ENCODE peak calls at places on chromosomes 2 and 18, in four cellular contexts. T is H9, W is neuronal stem cell, U is H1. Y is an unnamed sample.

GRCh38 chr18:50469380-50469781 is 90.5 kb upstream of the MAPK4 start:
- DNase-seq in W (no peak), U (no peak), T (no peak), Y (no peak)

GRCh38 chr2:204738721-204739120 is 193.4 kb downstream of the PARD3B start:
- DNase-seq in T (no peak), U (no peak), W (no peak), Y (peak; percentile 72)

GRCh38 chr2:25062461-25062860 is 20.6 kb downstream of the EFR3B start:
- DNase-seq in T (peak; percentile 37), W (no peak), U (no peak), Y (no peak)

GRCh38 chr18:67669993-67670671 is 153.6 kb upstream of the DSEL start:
- DNase-seq in W (no peak), U (no peak), T (no peak), Y (peak; percentile 98)

GRCh38 chr2:231332388-231332787 is 63.1 kb upstream of the B3GNT7 start:
- DNase-seq in U (no peak), T (no peak), W (no peak), Y (no peak)

GRCh38 chr2:32068-32467 is 14.2 kb downstream of the FAM110C start:
- DNase-seq in T (no peak), W (no peak), U (no peak), Y (no peak)

GRCh38 chr2:45458909-45459563 is 152.0 kb downstream of the SRBD1 start:
- DNase-seq in T (peak; percentile 35), W (no peak), U (no peak), Y (peak; percentile 64)

GRCh38 chr2:65465857-65466256 is 33.5 kb upstream of the SPRED2 start:
- DNase-seq in W (no peak), T (no peak), U (no peak), Y (no peak)

GRCh38 chr2:133012847-133013734 is 343.1 kb upstream of the LYPD1 start:
- DNase-seq in W (no peak), T (no peak), U (no peak), Y (no peak)

GRCh38 chr2:106147159-106147558 is 46.9 kb downstream of the UXS1 start:
- DNase-seq in W (no peak), T (no peak), U (no peak), Y (peak; percentile 71)

GRCh38 chr2:194253528-194254259 is 1403.3 kb upstream of the SLC39A10 start:
- DNase-seq in W (no peak), T (no peak), U (no peak), Y (no peak)

DNA sequence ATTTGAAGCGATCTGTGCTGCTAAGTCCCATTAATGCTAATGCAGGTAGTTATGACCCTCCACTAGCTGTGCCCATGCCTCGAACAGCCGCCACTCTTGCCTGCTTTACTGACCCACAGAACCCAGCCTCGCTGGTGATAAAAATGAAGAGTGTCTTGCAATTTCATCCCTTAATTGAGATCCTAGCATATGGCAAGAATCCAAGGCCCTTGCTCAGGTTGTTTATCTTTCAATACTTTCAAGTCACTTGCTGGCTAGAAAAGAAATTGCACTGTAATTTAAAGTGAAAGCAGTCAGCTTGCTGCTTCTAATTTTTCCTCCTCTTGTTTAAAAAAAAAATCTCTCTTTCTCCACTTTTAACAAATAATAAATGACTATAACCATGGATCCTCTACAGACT is 73.6 kb downstream of the ZNF521 start:
- DNase-seq in U (no peak), T (no peak), W (no peak), Y (peak; percentile 13)
- H3K23ac ChIP-seq in U (no peak overlapping the region), T (no peak overlapping the region), W (no peak overlapping the region), Y (no peak overlapping the region)

DNA sequence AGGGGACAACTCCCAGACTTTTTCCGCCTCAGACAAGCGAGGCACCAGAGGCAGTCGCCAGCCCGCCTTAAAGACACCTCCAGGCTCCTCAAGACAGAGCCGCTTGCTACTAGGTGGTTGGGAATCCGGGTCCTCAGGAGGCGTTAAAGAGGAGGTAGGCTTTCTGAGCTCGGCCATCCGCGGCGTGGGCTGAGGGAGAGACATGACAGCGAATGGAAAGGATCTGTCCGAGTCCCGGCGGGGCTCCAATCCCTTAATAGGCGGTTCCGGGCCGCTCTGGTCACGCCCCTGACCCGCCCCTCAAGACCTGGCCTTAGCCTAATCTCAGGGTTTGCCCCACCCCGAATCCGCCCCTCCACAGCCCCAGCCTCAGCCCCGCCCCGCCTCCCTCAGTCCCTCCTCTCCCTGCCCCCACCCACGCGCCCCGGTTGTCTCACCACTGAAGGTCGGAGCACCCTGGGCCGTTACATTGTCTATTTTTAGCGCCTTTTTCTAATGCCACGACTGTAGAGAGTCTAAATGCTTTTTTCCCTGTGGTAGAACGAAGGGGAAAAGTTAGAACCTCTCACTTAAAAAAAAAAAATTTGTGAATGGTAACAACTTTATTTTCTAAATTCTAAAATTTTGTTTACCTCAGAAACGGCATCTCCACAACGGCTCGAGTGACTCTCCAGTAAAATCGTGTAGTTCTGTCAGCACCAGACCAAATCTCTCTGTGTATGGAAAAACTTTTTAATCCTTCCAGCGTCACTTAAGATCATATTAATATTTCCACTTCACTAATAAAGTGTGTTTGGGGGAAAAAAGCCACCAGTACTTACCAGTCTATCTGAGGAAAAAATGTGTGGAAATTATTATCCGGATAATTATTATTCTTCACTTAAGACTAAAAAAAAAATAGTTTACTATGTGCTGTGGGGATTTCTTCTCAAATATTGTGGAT is at the start of gene RAD51AP2:
- DNase-seq in W (peak; percentile 84), U (no peak), T (peak; percentile 94), Y (peak; percentile 66)
- H3K4me2 ChIP-seq in W (peak within 1 kb of the TSS; percentile 72), U (peak within 1 kb of the TSS; percentile 77), T (peak within 1 kb of the TSS; percentile 78), Y (peak within 1 kb of the TSS; percentile 90)

DNA sequence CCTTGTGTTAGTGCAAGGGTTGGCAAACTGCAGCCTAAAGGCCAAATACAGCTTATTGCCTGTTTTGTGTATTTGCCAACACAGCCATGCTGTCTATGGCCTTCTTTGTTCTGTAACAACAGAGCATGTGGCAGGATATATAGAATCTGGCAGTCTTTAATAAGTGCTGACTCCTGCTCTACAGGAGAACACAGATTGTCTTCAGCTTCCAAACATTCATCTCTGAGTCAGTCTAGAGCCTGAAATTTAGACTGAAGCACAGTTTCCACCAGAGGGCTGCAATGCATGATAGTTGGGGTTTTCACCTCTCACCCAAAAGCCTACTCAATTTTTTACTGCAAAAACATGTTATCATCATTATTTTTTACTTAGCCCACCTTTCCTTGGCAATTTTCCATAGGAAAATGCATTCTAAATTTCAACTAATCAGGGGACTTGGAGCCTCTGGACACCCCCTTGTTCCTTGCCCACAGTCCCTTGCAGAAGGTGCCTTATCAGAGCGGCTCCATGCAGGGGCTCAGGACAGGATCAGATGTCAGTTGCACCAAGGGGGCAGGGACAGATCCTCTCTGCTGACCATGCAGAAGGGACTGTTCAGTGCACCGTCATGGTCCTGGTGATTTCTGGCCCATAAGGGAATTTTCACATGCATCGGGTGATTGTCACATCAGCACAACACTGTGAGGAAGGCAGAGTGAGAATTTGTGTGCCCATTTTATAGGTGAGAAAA is 12.4 kb downstream of the IL37 start:
- DNase-seq in W (no peak), T (no peak), U (no peak), Y (no peak)
- H3K23ac ChIP-seq in W (no peak overlapping the region), T (no peak overlapping the region), U (no peak overlapping the region), Y (no peak overlapping the region)

DNA sequence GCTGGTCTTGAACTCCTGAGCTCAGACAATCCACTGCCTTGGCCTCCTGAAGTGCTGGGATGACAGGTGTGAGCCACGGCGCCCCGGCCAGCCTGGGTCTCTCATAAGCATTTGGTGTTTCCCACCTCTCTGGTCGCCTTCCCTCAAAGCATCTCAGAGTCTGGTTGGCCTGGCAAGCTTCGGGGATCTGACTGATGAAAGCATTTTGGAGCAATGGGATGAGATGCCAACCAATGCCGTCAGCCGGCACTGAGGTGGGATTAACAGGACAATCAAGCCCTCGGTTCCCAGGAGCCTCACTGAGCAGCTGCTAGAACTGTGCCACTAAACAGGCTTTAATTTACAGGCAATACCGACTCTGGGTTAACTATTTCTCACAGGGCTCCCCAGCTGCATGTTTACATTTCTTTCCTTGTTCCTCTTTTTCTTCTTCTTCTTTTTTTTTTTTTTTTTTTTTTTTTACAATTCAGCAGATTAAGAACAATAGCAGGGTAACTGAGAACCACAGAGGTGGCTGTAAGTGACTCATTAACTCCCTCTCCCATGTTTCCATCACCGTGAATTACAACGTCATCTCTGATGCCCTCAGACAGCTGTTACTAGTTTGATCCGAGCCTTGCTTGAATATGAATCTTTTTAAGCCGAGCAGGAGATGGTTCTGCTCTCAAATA is 38.0 kb downstream of the ODC1 start:
- DNase-seq in W (no peak), T (no peak), U (no peak), Y (no peak)
- H3K4me2 ChIP-seq in W (no peak overlapping the region), T (no peak overlapping the region), U (no peak overlapping the region), Y (no peak overlapping the region)

GRCh38 chr2:104845552-104845931 is 8.4 kb upstream of the POU3F3 start:
- DNase-seq in U (no peak), T (no peak), W (no peak), Y (no peak)

GRCh38 chr2:104846182-104846954 is 7.5 kb upstream of the POU3F3 start:
- DNase-seq in U (no peak), T (no peak), W (no peak), Y (no peak)

GRCh38 chr2:104846955-104847820 is 6.7 kb upstream of the POU3F3 start:
- DNase-seq in T (peak; percentile 35), U (no peak), W (no peak), Y (no peak)

GRCh38 chr2:104847821-104848160 is 6.1 kb upstream of the POU3F3 start:
- DNase-seq in U (no peak), T (no peak), W (no peak), Y (no peak)

DNA sequence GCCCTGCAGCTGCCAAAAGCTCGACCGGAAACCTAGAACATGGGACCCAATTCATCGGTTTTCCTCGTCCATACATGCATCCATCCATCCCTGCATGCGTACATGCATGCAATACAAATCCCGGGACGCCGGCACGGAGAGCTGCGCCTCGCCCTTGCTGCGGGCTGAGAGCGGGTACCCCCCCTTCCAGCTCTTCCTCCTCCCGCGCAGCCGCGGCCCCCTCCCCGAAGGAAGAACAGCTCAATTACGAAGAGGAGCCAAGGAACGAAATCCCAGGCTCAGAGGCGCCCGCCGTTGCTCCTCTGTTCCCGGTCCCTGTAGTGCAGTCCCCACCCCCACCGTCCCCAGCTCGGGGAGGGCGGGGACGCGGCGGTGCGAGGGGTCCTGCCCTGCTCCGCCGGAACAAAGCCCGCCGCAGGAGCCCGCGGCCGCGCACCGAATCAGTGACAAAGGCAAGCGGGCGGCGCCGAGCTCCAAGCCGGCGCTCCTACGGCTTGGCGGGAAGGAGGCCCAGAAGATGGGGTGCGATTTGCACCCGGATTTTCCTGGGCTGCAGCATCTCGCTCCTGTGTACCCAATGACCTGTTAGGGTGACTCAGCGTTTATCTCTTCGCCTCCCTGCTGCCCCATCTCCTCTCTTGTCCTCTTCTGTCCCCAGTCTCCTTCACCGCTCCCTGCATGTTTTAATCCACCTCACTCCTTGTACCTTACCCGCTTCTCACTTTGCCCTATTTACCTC is 8.9 kb upstream of the POU3F3 start:
- DNase-seq in U (no peak), W (no peak), T (peak; percentile 84), Y (no peak)
- H3K23ac ChIP-seq in U (no peak overlapping the region), W (peak overlapping the region; percentile 86), T (no peak overlapping the region), Y (no peak overlapping the region)

GRCh38 chr2:28598484-28598883 is 102.6 kb downstream of the PLB1 start:
- DNase-seq in T (no peak), U (no peak), W (no peak), Y (no peak)
- H3K4me2 ChIP-seq in T (no peak overlapping the region), U (no peak overlapping the region), W (no peak overlapping the region), Y (no peak overlapping the region)

DNA sequence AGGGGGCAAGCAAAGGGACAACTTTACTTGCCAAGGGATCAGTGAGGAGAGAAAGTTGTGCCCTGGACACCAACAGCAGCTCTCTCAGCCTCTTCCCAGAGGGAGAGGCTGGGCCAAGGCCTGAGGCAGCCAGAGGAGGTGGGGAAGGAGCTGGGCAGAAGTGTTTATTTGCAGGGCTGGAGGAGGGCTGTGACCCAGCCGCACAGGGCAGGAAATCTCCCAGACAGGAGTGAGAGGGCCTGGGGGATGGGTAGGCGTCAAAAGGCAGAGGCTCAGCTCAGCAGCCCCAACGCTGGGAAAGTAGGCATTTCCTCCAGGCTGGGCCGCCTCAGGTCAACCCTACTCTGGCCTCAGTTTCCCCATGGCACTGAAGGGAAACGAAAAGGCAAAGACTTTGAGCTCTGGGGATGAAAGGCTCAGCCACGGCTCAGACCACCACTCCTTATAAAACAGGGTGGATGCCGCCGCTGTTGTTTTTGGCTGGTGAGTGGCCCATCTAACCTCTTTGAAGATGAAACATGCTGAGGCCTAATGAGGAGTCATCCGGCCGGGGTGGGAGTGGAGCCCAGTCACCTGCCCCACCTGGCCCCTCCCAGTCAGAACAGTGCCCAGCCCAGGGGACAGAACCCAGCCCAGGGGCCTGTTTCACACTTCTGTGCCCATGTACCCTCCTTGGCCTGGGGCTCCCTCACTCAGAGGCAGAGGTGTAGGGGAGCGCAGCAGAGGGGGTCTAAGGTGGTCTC is 21.9 kb upstream of the SEMA4C start:
- DNase-seq in T (no peak), U (no peak), W (no peak), Y (peak; percentile 58)
- H3K23ac ChIP-seq in T (no peak overlapping the region), U (no peak overlapping the region), W (peak overlapping the region; percentile 81), Y (no peak overlapping the region)